ENCODE peak calls at places on chromosomes 11 and 22, in four cellular contexts. One of them, this sample, is unnamed.

GRCh38 chr11:125401746-125402145 is 94.3 kb downstream of the FEZ1 start:
- DNase-seq in GM18507: no peak
- DNase-seq in putamen: no peak
- DNase-seq in Kasumi-1: no peak
- DNase-seq in this sample: no peak

GRCh38 chr11:131917634-131918384 is 547.4 kb downstream of the NTM start:
- DNase-seq in putamen: no peak
- DNase-seq in Kasumi-1: no peak
- DNase-seq in GM18507: no peak
- DNase-seq in this sample: no peak

GRCh38 chr22:49322861-49323622 is 504.6 kb downstream of the BRD1 start:
- DNase-seq in Kasumi-1: no peak
- DNase-seq in putamen: no peak
- DNase-seq in GM18507: no peak
- DNase-seq in this sample: no peak

GRCh38 chr11:64094463-64095223 is 58.9 kb downstream of the FLRT1 start:
- DNase-seq in GM18507: no peak
- DNase-seq in putamen: no peak
- DNase-seq in Kasumi-1: no peak
- DNase-seq in this sample: no peak

GRCh38 chr11:69540118-69541000 is 58.9 kb downstream of the LINC01488 start:
- DNase-seq in Kasumi-1: no peak
- DNase-seq in GM18507: no peak
- DNase-seq in putamen: no peak
- DNase-seq in this sample: no peak

GRCh38 chr11:96942855-96943254 is 553.0 kb downstream of the JRKL start:
- DNase-seq in GM18507: no peak
- DNase-seq in Kasumi-1: no peak
- DNase-seq in putamen: no peak
- DNase-seq in this sample: no peak

GRCh38 chr11:59556115-59556882 is 45.0 kb downstream of the OR4D9 start:
- DNase-seq in GM18507: no peak
- DNase-seq in putamen: peak; percentile 78
- DNase-seq in Kasumi-1: peak; percentile 78
- DNase-seq in this sample: no peak

GRCh38 chr11:94151903-94152677 is 23.4 kb downstream of the PANX1 start:
- DNase-seq in putamen: no peak
- DNase-seq in Kasumi-1: peak; percentile 22
- DNase-seq in GM18507: no peak
- DNase-seq in this sample: no peak

This sample was measured in GM12892.